ENCODE peak calls at places on chromosomes 6 and 20, in five cellular contexts. One of them, this sample, is unnamed.
A peak's percentile ranks its signal among the peaks of the same experiment; 100 is the strongest.

GRCh38 chr20:1001981-1002681 is at the start of gene RSPO4:
- DNase-seq in K562: no peak
- DNase-seq in HepG2: no peak
- DNase-seq in H1: peak; percentile 66
- DNase-seq in GM12878: no peak
- DNase-seq in this sample: no peak

GRCh38 chr6:131966443-131966842 is 15.3 kb upstream of the CCN2 start:
- DNase-seq in K562: no peak
- DNase-seq in HepG2: no peak
- DNase-seq in H1: no peak
- DNase-seq in GM12878: no peak
- DNase-seq in this sample: no peak

GRCh38 chr6:88166493-88166900 is 350 bp upstream of the CNR1 start:
- DNase-seq in K562: peak; percentile 9
- DNase-seq in HepG2: no peak
- DNase-seq in H1: no peak
- DNase-seq in GM12878: no peak
- DNase-seq in this sample: no peak

GRCh38 chr20:23227976-23228375 is 122.6 kb upstream of the NXT1 start:
- DNase-seq in K562: no peak
- DNase-seq in HepG2: peak; percentile 28
- DNase-seq in H1: no peak
- DNase-seq in GM12878: no peak
- DNase-seq in this sample: no peak

GRCh38 chr20:4684837-4685413 is 36.8 kb upstream of the PRND start:
- DNase-seq in K562: no peak
- DNase-seq in HepG2: peak; percentile 63
- DNase-seq in H1: no peak
- DNase-seq in GM12878: no peak
- DNase-seq in this sample: peak; percentile 40

GRCh38 chr6:156876302-156876701 is 99.1 kb downstream of the ARID1B start:
- DNase-seq in K562: peak; percentile 33
- DNase-seq in HepG2: no peak
- DNase-seq in H1: peak; percentile 81
- DNase-seq in GM12878: no peak
- DNase-seq in this sample: no peak

GRCh38 chr6:131681585-131681984 is 19.6 kb downstream of the OR2A4 start:
- DNase-seq in K562: no peak
- DNase-seq in HepG2: no peak
- DNase-seq in H1: no peak
- DNase-seq in GM12878: no peak
- DNase-seq in this sample: no peak

GRCh38 chr6:15137086-15137485 is 108.8 kb upstream of the JARID2 start:
- DNase-seq in K562: no peak
- DNase-seq in HepG2: no peak
- DNase-seq in H1: no peak
- DNase-seq in GM12878: no peak
- DNase-seq in this sample: no peak

GRCh38 chr6:167744681-167745659 is 81.7 kb upstream of the AFDN start:
- DNase-seq in K562: no peak
- DNase-seq in HepG2: no peak
- DNase-seq in H1: no peak
- DNase-seq in GM12878: no peak
- DNase-seq in this sample: no peak

GRCh38 chr6:503610-504362 is 112.2 kb downstream of the IRF4 start:
- DNase-seq in K562: no peak
- DNase-seq in HepG2: no peak
- DNase-seq in H1: no peak
- DNase-seq in GM12878: no peak
- DNase-seq in this sample: no peak

GRCh38 chr20:58432190-58432954 is 43.3 kb downstream of the VAPB start:
- DNase-seq in K562: no peak
- DNase-seq in HepG2: no peak
- DNase-seq in H1: no peak
- DNase-seq in GM12878: no peak
- DNase-seq in this sample: no peak

GRCh38 chr20:10511507-10512231 is 76.6 kb downstream of the SLX4IP start:
- DNase-seq in K562: peak; percentile 78
- DNase-seq in HepG2: peak; percentile 87
- DNase-seq in H1: no peak
- DNase-seq in GM12878: peak; percentile 94
- DNase-seq in this sample: peak; percentile 87

GRCh38 chr6:32153252-32153834 is 598 bp upstream of the PPT2 start:
- DNase-seq in K562: peak; percentile 68
- DNase-seq in HepG2: peak; percentile 48
- DNase-seq in H1: peak; percentile 67
- DNase-seq in GM12878: no peak
- DNase-seq in this sample: no peak

GRCh38 chr6:45714795-45715507 is 300.7 kb downstream of the CLIC5 start:
- DNase-seq in K562: peak; percentile 63
- DNase-seq in HepG2: peak; percentile 74
- DNase-seq in H1: peak; percentile 49
- DNase-seq in GM12878: peak; percentile 48
- DNase-seq in this sample: peak; percentile 73

DNA sequence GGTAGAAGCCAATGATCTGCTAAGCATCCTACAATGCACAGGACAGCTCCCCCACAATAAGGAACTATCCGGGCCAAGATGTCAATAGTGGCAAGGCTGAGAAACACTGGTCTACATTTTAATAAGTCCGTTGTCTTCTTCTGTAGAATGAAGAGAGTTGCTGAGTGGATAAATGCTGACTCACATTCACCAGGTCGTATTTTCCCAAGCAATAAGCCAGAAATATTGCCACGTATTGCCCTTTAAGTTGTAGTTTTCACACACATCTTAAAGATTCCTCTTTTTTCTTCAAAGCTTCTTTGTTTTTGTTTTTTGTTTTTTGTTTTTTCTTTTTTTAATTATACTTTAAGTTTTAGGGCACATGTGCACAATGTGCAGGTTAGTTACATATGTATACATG is 30.5 kb upstream of the NRN1 start:
- DNase-seq in K562: no peak
- DNase-seq in HepG2: no peak
- DNase-seq in H1: no peak
- DNase-seq in GM12878: no peak
- DNase-seq in this sample: no peak
- H3K4me1 ChIP-seq in K562: no peaks in the 10 kb centered on the region
- H3K4me1 ChIP-seq in HepG2: no peaks in the 10 kb centered on the region
- H3K4me1 ChIP-seq in H1: no peaks in the 10 kb centered on the region
- H3K4me1 ChIP-seq in GM12878: peaks cover 3% of the 10 kb centered on the region
- H3K4me1 ChIP-seq in this sample: no peaks in the 10 kb centered on the region

GRCh38 chr6:106739387-106739786 is 110.0 kb downstream of the QRSL1 start:
- DNase-seq in K562: no peak
- DNase-seq in HepG2: no peak
- DNase-seq in H1: no peak
- DNase-seq in GM12878: no peak
- DNase-seq in this sample: no peak
- TF ChIP-seq SRF in K562: no peak
- TF ChIP-seq SRF in HepG2: no peak
- TF ChIP-seq SRF in H1: no peak
- TF ChIP-seq SRF in GM12878: no peak
- TF ChIP-seq SRF in this sample: no peak

GRCh38 chr20:63185215-63185796 is 30.6 kb downstream of the YTHDF1 start:
- DNase-seq in K562: no peak
- DNase-seq in HepG2: no peak
- DNase-seq in H1: no peak
- DNase-seq in GM12878: no peak
- DNase-seq in this sample: no peak

GRCh38 chr20:63182946-63183415 is 33.0 kb downstream of the YTHDF1 start:
- DNase-seq in K562: no peak
- DNase-seq in HepG2: no peak
- DNase-seq in H1: no peak
- DNase-seq in GM12878: no peak
- DNase-seq in this sample: no peak

GRCh38 chr20:63181226-63181625 is 34.7 kb downstream of the YTHDF1 start:
- DNase-seq in K562: no peak
- DNase-seq in HepG2: no peak
- DNase-seq in H1: no peak
- DNase-seq in GM12878: no peak
- DNase-seq in this sample: no peak

GRCh38 chr20:63182425-63182824 is 33.5 kb downstream of the YTHDF1 start:
- DNase-seq in K562: no peak
- DNase-seq in HepG2: no peak
- DNase-seq in H1: no peak
- DNase-seq in GM12878: no peak
- DNase-seq in this sample: no peak

GRCh38 chr20:63183422-63184146 is 32.3 kb downstream of the YTHDF1 start:
- DNase-seq in K562: peak; percentile 65
- DNase-seq in HepG2: peak; percentile 55
- DNase-seq in H1: peak; percentile 92
- DNase-seq in GM12878: no peak
- DNase-seq in this sample: peak; percentile 8
- H3K4me1 ChIP-seq in K562: no peaks in the 10 kb centered on the region
- H3K4me1 ChIP-seq in HepG2: peaks cover 5% of the 10 kb centered on the region
- H3K4me1 ChIP-seq in H1: peaks cover 7% of the 10 kb centered on the region
- H3K4me1 ChIP-seq in GM12878: no peaks in the 10 kb centered on the region
- H3K4me1 ChIP-seq in this sample: peaks cover 24% of the 10 kb centered on the region

GRCh38 chr20:36447101-36447500 is 94.2 kb upstream of the MYL9 start:
- DNase-seq in K562: no peak
- DNase-seq in HepG2: no peak
- DNase-seq in H1: peak; percentile 52
- DNase-seq in GM12878: no peak
- DNase-seq in this sample: no peak
- TF ChIP-seq SRF in K562: no peak
- TF ChIP-seq SRF in HepG2: no peak
- TF ChIP-seq SRF in H1: no peak
- TF ChIP-seq SRF in GM12878: no peak
- TF ChIP-seq SRF in this sample: no peak

DNA sequence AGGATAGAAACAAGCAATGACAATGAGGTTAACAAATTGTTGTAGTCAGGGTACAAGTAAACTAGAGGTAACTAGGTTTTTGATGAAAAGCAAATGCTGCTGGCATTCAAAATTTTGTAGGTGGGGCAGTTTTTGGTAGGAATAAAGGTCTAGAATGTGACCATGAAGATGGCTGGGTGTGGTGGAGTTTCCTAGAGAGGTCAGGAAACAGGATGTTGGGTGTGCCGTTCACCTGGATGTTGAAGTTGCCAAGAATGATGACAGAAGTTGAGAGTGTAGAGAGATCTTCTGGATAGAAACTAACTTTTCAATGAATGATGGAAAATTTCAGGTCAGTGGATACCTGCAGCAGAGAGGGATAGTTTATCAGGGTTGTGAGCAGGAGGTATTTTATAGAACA is 22.7 kb downstream of the MAPK14 start:
- DNase-seq in K562: no peak
- DNase-seq in HepG2: no peak
- DNase-seq in H1: no peak
- DNase-seq in GM12878: no peak
- DNase-seq in this sample: no peak
- H3K4me1 ChIP-seq in K562: peaks cover 9% of the 10 kb centered on the region
- H3K4me1 ChIP-seq in HepG2: peaks cover 6% of the 10 kb centered on the region
- H3K4me1 ChIP-seq in H1: no peaks in the 10 kb centered on the region
- H3K4me1 ChIP-seq in GM12878: peaks cover 3% of the 10 kb centered on the region
- H3K4me1 ChIP-seq in this sample: peaks cover 4% of the 10 kb centered on the region

DNA sequence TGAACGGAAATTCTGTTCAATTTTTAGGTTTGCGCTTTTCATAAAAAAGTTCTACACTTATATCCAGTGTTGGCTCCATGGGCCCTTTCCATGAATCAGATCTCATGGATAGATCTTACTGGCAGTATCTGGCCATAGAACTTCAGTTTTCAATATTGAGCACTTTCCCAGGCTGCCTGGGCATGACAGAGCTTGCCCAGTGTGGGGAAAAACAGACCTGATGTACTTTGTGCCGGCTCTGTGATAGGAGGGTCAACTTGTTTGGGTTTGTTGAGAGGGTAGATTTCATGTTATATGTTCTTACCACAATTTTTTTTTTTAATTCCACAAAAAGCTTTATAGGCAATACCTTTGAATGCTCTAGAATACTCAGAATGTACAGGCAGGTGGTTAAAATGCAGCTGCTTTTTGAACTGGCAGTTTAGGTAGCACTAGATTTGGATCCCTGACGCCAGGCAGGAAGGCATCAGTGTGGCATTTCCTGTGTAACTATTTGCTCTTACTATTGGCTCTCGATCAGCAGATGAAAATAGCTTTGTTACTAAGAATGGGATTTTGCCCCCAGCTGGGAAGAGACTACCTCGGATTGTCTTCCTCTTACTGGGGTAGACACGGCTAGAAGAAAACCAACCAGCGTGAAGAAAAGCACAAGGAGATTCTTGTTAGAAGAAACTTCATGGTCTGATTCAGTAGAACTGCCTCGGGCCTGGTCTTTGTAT is 404.9 kb upstream of the SOX4 start:
- DNase-seq in K562: no peak
- DNase-seq in HepG2: peak; percentile 24
- DNase-seq in H1: no peak
- DNase-seq in GM12878: peak; percentile 82
- DNase-seq in this sample: no peak
- TF ChIP-seq SRF in K562: no peak
- TF ChIP-seq SRF in HepG2: no peak
- TF ChIP-seq SRF in H1: no peak
- TF ChIP-seq SRF in GM12878: no peak
- TF ChIP-seq SRF in this sample: no peak

DNA sequence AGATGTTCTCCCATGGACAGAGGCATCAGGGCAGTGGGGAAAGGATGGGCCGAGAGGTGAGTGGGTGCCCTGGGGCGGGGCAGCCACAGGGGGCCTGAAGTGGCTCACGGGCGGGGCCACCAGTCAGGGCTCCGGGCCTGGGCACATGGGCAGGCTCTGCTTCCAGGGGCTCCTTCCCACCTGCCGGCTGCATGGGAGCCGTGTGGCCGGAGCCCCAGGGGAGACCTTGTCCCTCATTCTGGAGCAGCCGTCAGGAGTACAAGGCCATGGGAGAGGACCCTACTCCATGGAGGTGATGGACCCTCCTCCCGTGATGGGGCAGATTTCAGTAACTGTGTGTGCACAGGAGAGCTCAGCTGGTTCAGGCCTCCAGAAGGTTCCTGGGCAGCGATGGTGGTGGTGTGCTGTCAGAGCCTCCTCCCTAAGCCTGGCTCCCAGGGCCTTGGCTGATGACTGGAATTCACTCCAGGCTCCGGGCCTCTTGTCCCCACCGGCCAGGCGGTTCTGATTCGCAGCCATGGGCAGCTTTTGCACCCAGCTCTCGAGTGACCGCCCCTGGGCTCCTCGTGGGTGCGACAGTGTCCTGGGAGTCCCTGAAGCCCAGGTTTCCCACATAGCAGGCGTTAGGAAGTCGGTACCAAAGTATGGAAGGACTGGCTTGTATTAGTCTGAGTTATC is 6.2 kb downstream of the SLCO4A1 start:
- DNase-seq in K562: no peak
- DNase-seq in HepG2: no peak
- DNase-seq in H1: no peak
- DNase-seq in GM12878: no peak
- DNase-seq in this sample: no peak
- H3K4me1 ChIP-seq in K562: peaks cover 22% of the 10 kb centered on the region
- H3K4me1 ChIP-seq in HepG2: peaks cover 65% of the 10 kb centered on the region
- H3K4me1 ChIP-seq in H1: peaks cover 5% of the 10 kb centered on the region
- H3K4me1 ChIP-seq in GM12878: peaks cover 64% of the 10 kb centered on the region
- H3K4me1 ChIP-seq in this sample: peaks cover 80% of the 10 kb centered on the region

This sample was measured in HCT116.